ENCODE peak calls at places on chromosomes 3 and 15, in four cellular contexts. P is OCI-LY7, Z is AG10803, Q is body of pancreas. I is an unnamed sample.

GRCh38 chr15:97425596-97425995 is 534.9 kb upstream of the ARRDC4 start:
- DNase-seq in P (no peak), Z (no peak), Q (no peak), I (no peak)

GRCh38 chr3:181176610-181177009 is 187.1 kb upstream of the DNAJC19 start:
- DNase-seq in P (peak), Q (peak), Z (peak), I (peak)

GRCh38 chr15:40379853-40380252 is 2.7 kb upstream of the KNSTRN start:
- DNase-seq in P (no peak), Q (peak), Z (peak), I (peak)

GRCh38 chr3:167350245-167350862 is 29.7 kb downstream of the ZBBX start:
- DNase-seq in Q (no peak), P (peak), Z (peak), I (peak)

GRCh38 chr3:179015551-179016020 is 56.0 kb downstream of the ZMAT3 start:
- DNase-seq in Z (peak), P (peak), Q (peak), I (peak)

GRCh38 chr3:187773233-187773962 is 28.1 kb upstream of the BCL6 start:
- DNase-seq in Q (no peak), Z (no peak), P (peak), I (no peak)

GRCh38 chr15:71411538-71412482 is 296.5 kb downstream of the THSD4 start:
- DNase-seq in Q (peak), P (no peak), Z (peak), I (no peak)

GRCh38 chr3:141877911-141878310 is 1.5 kb downstream of the ATP1B3 start:
- DNase-seq in Q (no peak), Z (peak), P (peak), I (peak)

GRCh38 chr3:54517424-54517823 is 395.1 kb downstream of the CACNA2D3 start:
- DNase-seq in P (no peak), Z (no peak), Q (no peak), I (no peak)

GRCh38 chr15:69061414-69061842 is 46.9 kb downstream of the NOX5 start:
- DNase-seq in Q (no peak), Z (no peak), P (no peak), I (no peak)

GRCh38 chr3:52220380-52221026 is 4.9 kb downstream of the TLR9 start:
- DNase-seq in Z (peak), Q (peak), P (peak), I (peak)

GRCh38 chr3:126501736-126502135 is 15.8 kb downstream of the UROC1 start:
- DNase-seq in Q (no peak), Z (no peak), P (no peak), I (no peak)

GRCh38 chr3:129277829-129278271 is 820 bp upstream of the HMCES start:
- DNase-seq in Q (no peak), Z (no peak), P (peak), I (peak)

GRCh38 chr15:73584699-73585420 is 48.3 kb downstream of the NPTN start:
- DNase-seq in Q (no peak), Z (peak), P (no peak), I (peak)

GRCh38 chr3:119630562-119631329 is 29.6 kb downstream of the POPDC2 start:
- DNase-seq in P (no peak), Z (peak), Q (no peak), I (peak)

GRCh38 chr15:60844431-60845174 is 365.7 kb upstream of the ICE2 start:
- DNase-seq in Z (no peak), Q (no peak), P (no peak), I (no peak)

GRCh38 chr3:149541091-149541491 is 66.6 kb downstream of the TM4SF4 start:
- DNase-seq in Q (no peak), P (no peak), Z (peak), I (no peak)
- TF ChIP-seq CTCF in Q (no peak), P (no peak), Z (peak), I (peak)

DNA sequence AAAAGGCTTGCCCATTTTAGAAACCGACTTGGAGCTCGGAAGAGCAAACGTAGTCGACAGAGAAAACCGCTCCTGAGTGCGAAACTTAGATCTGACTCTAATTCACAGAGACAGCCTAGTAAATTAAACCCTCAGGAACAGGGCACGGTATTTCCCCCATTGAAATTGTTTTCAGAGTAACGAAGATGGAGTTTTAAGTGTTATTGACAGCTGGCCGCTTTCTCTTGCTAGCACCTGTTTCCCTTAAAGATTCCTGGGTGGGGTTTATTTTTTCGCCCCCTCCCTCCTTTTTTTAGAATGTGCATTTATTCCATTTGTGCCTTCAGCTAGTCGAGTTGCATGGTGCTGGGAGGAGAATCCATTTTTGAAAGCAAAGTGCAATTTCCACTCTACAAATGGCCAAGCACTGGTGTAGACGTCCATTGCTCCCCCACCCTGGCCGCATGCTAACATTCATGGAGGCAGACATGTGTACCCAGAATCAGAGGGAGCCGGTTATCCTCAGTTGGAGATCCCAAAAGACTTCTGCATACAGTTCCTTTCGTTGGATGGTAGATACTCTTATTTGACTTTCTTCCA is 532.0 kb upstream of the SEMA6D start:
- DNase-seq in Q (no peak), P (no peak), Z (no peak), I (no peak)
- H3K4me3 ChIP-seq in Q (no peak), P (no peak), Z (no peak), I (no peak)

GRCh38 chr3:162512488-162512887 is 1015.9 kb downstream of the OTOL1 start:
- DNase-seq in Q (no peak), P (no peak), Z (no peak), I (no peak)

GRCh38 chr3:162521669-162522068 is 1025.1 kb downstream of the OTOL1 start:
- DNase-seq in Z (no peak), Q (no peak), P (no peak), I (no peak)

DNA sequence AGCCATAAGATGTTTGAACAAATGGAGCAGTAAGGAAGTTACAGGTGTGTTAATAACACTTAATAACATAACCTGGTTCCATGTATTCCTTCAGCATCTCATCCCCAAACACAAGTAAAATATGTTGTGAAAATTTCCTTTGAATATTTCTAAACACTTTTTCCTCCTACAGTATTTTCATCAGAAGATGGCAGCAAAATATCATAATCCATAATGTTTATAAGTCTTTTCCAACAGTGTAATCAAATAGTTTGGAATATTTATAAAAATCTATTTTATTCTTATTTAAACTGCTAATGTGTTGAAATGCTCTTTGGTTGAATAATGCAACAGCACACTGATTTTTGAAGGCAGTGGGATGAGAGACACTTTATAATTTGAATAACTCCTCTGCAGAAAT is 1020.5 kb downstream of the OTOL1 start:
- DNase-seq in Z (peak), Q (no peak), P (no peak), I (peak)
- TF ChIP-seq CTCF in Z (peak), Q (no peak), P (no peak), I (no peak)

GRCh38 chr3:69865920-69866679 is 126.8 kb downstream of the MITF start:
- DNase-seq in Q (peak), P (no peak), Z (no peak), I (no peak)
- H3K4me3 ChIP-seq in Q (peak), P (no peak), Z (no peak), I (no peak)

GRCh38 chr3:160205606-160206005 is 19.6 kb upstream of the C3orf80 start:
- DNase-seq in Z (no peak), Q (no peak), P (no peak), I (peak)

GRCh38 chr3:160213181-160213580 is 12.0 kb upstream of the C3orf80 start:
- DNase-seq in Q (no peak), Z (no peak), P (no peak), I (peak)

GRCh38 chr3:160210799-160211221 is 14.4 kb upstream of the C3orf80 start:
- DNase-seq in P (no peak), Z (peak), Q (no peak), I (peak)
- TF ChIP-seq CTCF in P (peak), Z (peak), Q (no peak), I (peak)

DNA sequence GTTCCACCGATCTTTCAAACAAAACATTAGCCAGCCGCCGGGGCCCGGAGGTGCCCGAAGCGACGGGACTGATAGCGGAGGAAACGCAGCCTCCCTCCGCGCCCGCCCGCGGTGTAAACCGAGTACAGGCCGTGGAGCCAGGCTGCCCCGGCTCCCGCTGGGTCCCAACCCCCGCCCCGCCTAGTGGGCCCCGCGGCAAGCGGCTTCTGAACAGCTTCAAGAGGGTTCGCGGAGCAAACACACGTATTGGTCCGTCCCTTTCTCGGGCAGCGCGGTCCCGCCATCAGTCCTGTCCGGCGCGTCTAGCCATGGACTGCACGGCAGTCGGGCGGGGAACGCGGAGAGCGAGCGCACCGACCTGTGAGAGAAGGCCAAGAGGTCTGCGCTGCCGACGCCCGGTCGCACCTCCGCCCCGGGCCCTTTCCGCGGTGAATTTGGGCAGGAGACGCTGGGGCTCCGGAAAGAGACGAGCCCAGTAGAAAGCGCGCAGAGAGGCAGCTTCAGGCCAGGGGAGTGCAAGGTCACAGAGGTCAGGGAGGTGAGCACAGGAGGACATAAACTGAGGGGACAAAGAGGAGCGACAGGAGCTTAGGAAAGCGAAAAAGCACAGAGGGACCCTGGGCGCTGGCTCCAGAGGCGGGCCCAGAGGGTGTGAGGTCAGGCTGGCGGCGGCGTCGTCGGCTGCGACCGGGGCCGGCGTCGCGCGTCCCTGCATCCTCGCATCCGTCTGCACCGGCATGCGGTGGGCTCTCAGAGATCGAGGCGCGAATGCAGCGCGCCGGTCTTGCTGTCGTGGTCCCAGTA is 1.9 kb downstream of the FOXL2 start:
- DNase-seq in P (no peak), Z (peak), Q (peak), I (no peak)
- H3K4me3 ChIP-seq in P (no peak), Z (peak), Q (no peak), I (no peak)

GRCh38 chr15:101664303-101664913 is 12.2 kb upstream of the TM2D3 start:
- DNase-seq in Q (no peak), Z (peak), P (peak), I (peak)
- TF ChIP-seq CTCF in Q (no peak), Z (peak), P (peak), I (peak)

GRCh38 chr3:9862391-9863235 is 17.4 kb downstream of the CIDEC start:
- DNase-seq in Q (peak), P (no peak), Z (peak), I (peak)
- H3K4me3 ChIP-seq in Q (peak), P (no peak), Z (peak), I (no peak)

DNA sequence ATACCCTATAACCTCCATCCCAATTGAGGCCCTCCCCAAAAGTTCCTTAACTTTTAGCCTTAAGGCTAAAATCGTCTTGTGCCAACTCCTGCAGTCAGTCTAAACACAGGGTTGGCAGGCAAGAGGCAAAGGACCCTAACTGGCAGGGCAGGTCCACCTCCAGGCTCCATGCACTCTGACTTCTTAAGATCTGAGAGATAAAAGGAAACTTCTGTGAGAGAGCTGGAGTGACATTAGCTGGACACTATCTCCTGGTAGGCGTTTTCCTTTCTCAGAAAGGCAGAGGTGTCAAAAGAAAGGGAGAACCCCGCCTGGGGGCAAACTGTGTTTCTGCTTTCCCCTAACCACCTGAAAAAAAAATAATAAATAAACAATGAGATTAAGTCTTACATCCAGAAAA is 3.6 kb downstream of the CHSY1 start:
- DNase-seq in Q (no peak), P (no peak), Z (no peak), I (no peak)
- TF ChIP-seq CTCF in Q (no peak), P (no peak), Z (no peak), I (no peak)

DNA sequence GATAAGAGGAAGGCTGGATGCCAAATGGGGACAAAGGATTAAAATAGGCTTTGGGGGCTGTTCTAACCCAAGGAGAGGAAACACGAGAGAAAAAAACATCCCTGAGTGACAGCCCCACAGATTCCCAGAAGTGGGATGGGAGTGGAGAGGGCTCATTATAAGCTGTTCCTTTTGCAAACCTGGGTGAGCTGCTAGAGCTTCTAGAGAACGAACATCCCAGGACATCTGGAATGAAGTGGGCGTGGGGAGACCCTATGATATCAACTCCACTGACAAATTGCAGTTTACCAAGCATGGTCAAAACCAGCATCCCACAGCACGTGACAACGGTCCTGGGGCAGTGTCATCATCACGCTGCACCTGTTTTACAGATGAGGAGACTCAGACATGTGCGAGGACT is 65.1 kb downstream of the BDH1 start:
- DNase-seq in Z (no peak), P (no peak), Q (no peak), I (no peak)
- H3K4me3 ChIP-seq in Z (no peak), P (no peak), Q (no peak), I (no peak)